ENCODE peak calls at places on chromosome 18, in nine cellular contexts. J, M, I, S, D, L, G, T and Q are unnamed samples.

GRCh38 chr18:8991131-8991530 is 111.4 kb upstream of the NDUFV2 start:
- DNase-seq in S (no peak), D (peak; percentile 90), I (no peak), M (no peak), L (no peak), G (no peak), T (no peak), J (no peak), Q (no peak)

GRCh38 chr18:57581301-57581934 is 5.1 kb downstream of the FECH start:
- DNase-seq in J (no peak), S (no peak), D (no peak), I (no peak), L (no peak), T (peak; percentile 74), M (no peak), G (no peak), Q (peak; percentile 26)

GRCh38 chr18:76687271-76688006 is 134.9 kb upstream of the ZNF236 start:
- DNase-seq in J (no peak), G (peak; percentile 19), L (no peak), S (no peak), D (no peak), I (no peak), T (no peak), M (no peak), Q (no peak)

GRCh38 chr18:62637807-62638687 is 77.3 kb upstream of the PHLPP1 start:
- DNase-seq in S (peak; percentile 27), G (no peak), I (no peak), J (no peak), M (peak; percentile 26), L (no peak), T (peak; percentile 63), D (no peak), Q (no peak)

GRCh38 chr18:44705075-44705474 is 24.4 kb downstream of the SETBP1 start:
- DNase-seq in L (no peak), T (no peak), I (no peak), S (no peak), M (no peak), G (no peak), D (no peak), J (no peak), Q (no peak)

GRCh38 chr18:76983184-76983583 is 149.4 kb downstream of the MBP start:
- DNase-seq in M (peak; percentile 68), D (peak; percentile 54), I (peak; percentile 86), T (peak; percentile 90), S (peak; percentile 77), G (peak; percentile 31), L (peak; percentile 75), J (peak; percentile 84), Q (peak; percentile 6)

GRCh38 chr18:45250479-45250878 is 364.8 kb upstream of the SLC14A2 start:
- DNase-seq in T (no peak), M (no peak), S (no peak), J (peak; percentile 26), D (no peak), L (no peak), I (no peak), G (no peak), Q (no peak)

GRCh38 chr18:55381277-55381676 is 206.7 kb downstream of the TCF4 start:
- DNase-seq in J (no peak), D (peak; percentile 98), M (no peak), S (no peak), L (no peak), G (peak; percentile 91), I (no peak), T (no peak), Q (no peak)

GRCh38 chr18:39453356-39453755 is 1887.8 kb upstream of the CELF4 start:
- DNase-seq in I (no peak), M (no peak), J (no peak), S (no peak), D (no peak), G (no peak), T (no peak), L (no peak), Q (no peak)

GRCh38 chr18:55912071-55912470 is 324.1 kb upstream of the TCF4 start:
- DNase-seq in I (no peak), J (no peak), M (no peak), D (no peak), T (no peak), S (no peak), G (no peak), L (no peak), Q (no peak)